ENCODE peak calls at places on chromosomes 5 and 9, in ten cellular contexts. F is GM10248; C is NCI-H69; O is stimulated activated CD4-positive, alpha-beta T cell treated with anti-CD3 and anti-CD28 coated beads, TNF-alpha, amount 100 ng/mL, for 4 hours; Z is NCI-H1417; X is left kidney; W is neural crest cell; B is tibial nerve; N is stimulated activated naive B cell treated with anti-CD40 and anti-IgM and Interleukin-4, amounts not matched to agents 10 μg/mL and 1 μg/mL and 100 μg/mL, for 72 hours; E is central memory CD4-positive, alpha-beta T cell. Y is an unnamed sample.

GRCh38 chr5:57442080-57442839 is 40.4 kb downstream of the ACTBL2 start:
- DNase-seq in C (peak), E (no peak), Z (no peak), W (no peak), F (no peak), O (no peak), N (peak), X (peak), B (no peak), Y (peak)

GRCh38 chr9:73050062-73050814 is 97.4 kb upstream of the ALDH1A1 start:
- DNase-seq in C (no peak), N (no peak), W (no peak), X (no peak), F (no peak), O (no peak), E (no peak), Z (no peak), B (no peak), Y (no peak)

GRCh38 chr5:66151030-66151429 is 6.9 kb downstream of the SREK1 start:
- DNase-seq in N (no peak), B (no peak), O (no peak), F (no peak), C (no peak), Z (no peak), X (no peak), E (no peak), W (no peak), Y (no peak)

GRCh38 chr5:149581931-149582768 is 852 bp downstream of the ARHGEF37 start:
- DNase-seq in C (peak), O (no peak), X (peak), E (no peak), Z (no peak), B (no peak), W (no peak), F (no peak), N (no peak), Y (no peak)

GRCh38 chr5:26482076-26482816 is 556.1 kb downstream of the CDH9 start:
- DNase-seq in E (no peak), B (no peak), W (no peak), C (no peak), F (no peak), X (no peak), N (no peak), Z (no peak), O (no peak), Y (no peak)

GRCh38 chr5:45038366-45038987 is 229.7 kb downstream of the MRPS30 start:
- DNase-seq in F (peak), W (peak), O (no peak), Z (no peak), B (no peak), E (no peak), C (peak), X (peak), N (no peak), Y (peak)

GRCh38 chr9:31916591-31917223 is 467.7 kb upstream of the ACO1 start:
- DNase-seq in X (peak), F (no peak), E (no peak), N (no peak), W (no peak), B (no peak), C (peak), O (no peak), Z (no peak), Y (no peak)

GRCh38 chr5:174454464-174454863 is 269.9 kb upstream of the MSX2 start:
- DNase-seq in Z (no peak), C (peak), N (no peak), O (no peak), X (no peak), B (no peak), W (no peak), E (peak), F (no peak), Y (peak)

GRCh38 chr5:72355706-72356299 is 35.6 kb downstream of the PTCD2 start:
- DNase-seq in W (peak), O (no peak), B (no peak), N (no peak), Z (no peak), X (peak), F (no peak), E (no peak), C (peak), Y (peak)

GRCh38 chr5:158456756-158457155 is 597.8 kb upstream of the CLINT1 start:
- DNase-seq in E (no peak), W (no peak), N (no peak), B (no peak), X (peak), C (no peak), O (no peak), Z (no peak), F (no peak), Y (peak)

GRCh38 chr5:60510663-60511062 is 189.3 kb downstream of the DEPDC1B start:
- DNase-seq in O (no peak), B (no peak), C (no peak), Z (no peak), E (no peak), F (no peak), N (no peak), X (peak), W (no peak), Y (no peak)

GRCh38 chr9:3479516-3480352 is 46.1 kb downstream of the RFX3 start:
- DNase-seq in E (no peak), F (peak), B (no peak), C (peak), N (no peak), Z (no peak), W (no peak), O (no peak), X (no peak), Y (no peak)

GRCh38 chr9:114159562-114160145 is 4.3 kb downstream of the COL27A1 start:
- DNase-seq in B (no peak), O (no peak), E (no peak), W (no peak), N (no peak), X (no peak), F (no peak), C (no peak), Z (no peak), Y (no peak)

GRCh38 chr5:38666668-38667498 is 110.4 kb upstream of the LIFR start:
- DNase-seq in X (peak), C (no peak), Z (no peak), E (no peak), F (peak), O (no peak), B (peak), N (no peak), W (no peak), Y (peak)

Y was measured in RPMI7951.